ENCODE peak calls at places on chromosomes 13 and 19, in eight cellular contexts. E is NCI-H748 treated with DMSO at 0.1 percent for 48 hours; Z is activated CD8-positive, alpha-beta memory T cell treated with anti-CD3 and anti-CD28 coated beads for 4 hours; H is naive thymus-derived CD4-positive, alpha-beta T cell; L is fibroblast of the conjunctiva; G is NAMALWA; X is AG09309; V is left lobe of liver. D is an unnamed sample.

GRCh38 chr19:3670796-3671679 is 29.2 kb downstream of the PIP5K1C start:
- DNase-seq in X (no peak), G (no peak), H (no peak), Z (peak), E (no peak), V (no peak), L (peak), D (no peak)

GRCh38 chr13:85755123-85755522 is 44.1 kb downstream of the SLITRK6 start:
- DNase-seq in G (no peak), E (no peak), H (no peak), X (no peak), L (no peak), Z (no peak), V (no peak), D (no peak)

GRCh38 chr13:80904386-80904785 is 563.5 kb upstream of the SPRY2 start:
- DNase-seq in Z (no peak), E (no peak), L (no peak), V (no peak), H (no peak), G (no peak), X (no peak), D (no peak)

GRCh38 chr13:23654111-23655110 is 84.2 kb downstream of the TNFRSF19 start:
- DNase-seq in E (no peak), L (no peak), Z (no peak), H (no peak), V (no peak), G (no peak), X (no peak), D (no peak)

GRCh38 chr19:42985588-42985987 is 40.7 kb downstream of the PSG11 start:
- DNase-seq in L (peak), H (no peak), X (no peak), G (no peak), V (no peak), E (no peak), Z (no peak), D (no peak)

GRCh38 chr13:44414771-44415170 is 41.1 kb downstream of the SERP2 start:
- DNase-seq in X (no peak), E (no peak), G (no peak), H (no peak), Z (no peak), L (no peak), V (no peak), D (no peak)

GRCh38 chr19:6801397-6802086 is 29.0 kb downstream of the VAV1 start:
- DNase-seq in H (peak), G (peak), Z (peak), L (no peak), X (no peak), E (no peak), V (peak), D (peak)

GRCh38 chr13:48393698-48394085 is 19.2 kb downstream of the LPAR6 start:
- DNase-seq in H (no peak), L (no peak), X (no peak), V (no peak), Z (no peak), G (no peak), E (no peak), D (no peak)

GRCh38 chr13:38415233-38415632 is 65.6 kb downstream of the UFM1 start:
- DNase-seq in X (no peak), G (peak), V (no peak), H (peak), Z (no peak), L (no peak), E (no peak), D (no peak)

GRCh38 chr19:51786651-51787494 is 8.1 kb upstream of the FPR3 start:
- DNase-seq in L (no peak), X (no peak), E (no peak), G (no peak), Z (no peak), H (no peak), V (no peak), D (no peak)

GRCh38 chr13:40665061-40665753 is 1.2 kb downstream of the FOXO1 start:
- DNase-seq in E (no peak), L (no peak), G (peak), Z (peak), V (peak), H (peak), X (no peak), D (no peak)

GRCh38 chr13:44273991-44274810 is 99.4 kb upstream of the SERP2 start:
- DNase-seq in G (peak), H (peak), E (no peak), L (peak), X (peak), Z (no peak), V (no peak), D (no peak)

GRCh38 chr19:51793994-51794393 is 963 bp upstream of the FPR3 start:
- DNase-seq in G (no peak), Z (no peak), V (no peak), X (no peak), E (no peak), H (no peak), L (no peak), D (no peak)

GRCh38 chr13:50208826-50209335 is 193.6 kb downstream of the KCNRG start:
- DNase-seq in L (peak), G (peak), Z (no peak), H (no peak), X (peak), V (peak), E (no peak), D (peak)

GRCh38 chr13:44573790-44574465 is 2.2 kb downstream of the TSC22D1 start:
- DNase-seq in Z (no peak), X (peak), E (no peak), V (no peak), G (peak), H (no peak), L (peak), D (peak)

GRCh38 chr19:4889034-4889825 is 13.5 kb downstream of the ARRDC5 start:
- DNase-seq in X (no peak), Z (no peak), L (no peak), H (no peak), G (no peak), V (no peak), E (no peak), D (no peak)

GRCh38 chr13:30466358-30466714 is 600 bp upstream of the HMGB1 start:
- DNase-seq in Z (no peak), X (no peak), H (no peak), E (no peak), G (peak), L (no peak), V (no peak), D (no peak)

GRCh38 chr13:27980280-27980998 is 8.1 kb downstream of the URAD start:
- DNase-seq in L (no peak), X (no peak), Z (no peak), G (no peak), V (peak), E (no peak), H (no peak), D (no peak)

GRCh38 chr19:3304871-3305423 is 61.4 kb upstream of the NFIC start:
- DNase-seq in H (peak), E (peak), L (peak), X (no peak), V (peak), Z (peak), G (peak), D (peak)

GRCh38 chr13:65679240-65679639 is 1550.9 kb downstream of the PCDH9 start:
- DNase-seq in G (no peak), L (peak), Z (no peak), E (no peak), X (no peak), V (no peak), H (no peak), D (no peak)

GRCh38 chr19:50510700-50511068 is 307 bp downstream of the JOSD2 start:
- DNase-seq in E (peak), X (no peak), Z (no peak), H (no peak), L (no peak), V (no peak), G (no peak), D (peak)

GRCh38 chr19:35034588-35035382 is 4.5 kb downstream of the SCN1B start:
- DNase-seq in H (no peak), V (no peak), L (no peak), Z (no peak), E (no peak), X (no peak), G (no peak), D (no peak)

GRCh38 chr19:2700660-2701360 is 1.7 kb downstream of the GNG7 start:
- DNase-seq in G (no peak), H (no peak), Z (no peak), V (no peak), E (no peak), X (no peak), L (no peak), D (no peak)

GRCh38 chr13:45082964-45083363 is 37.3 kb upstream of the GTF2F2 start:
- DNase-seq in L (peak), X (peak), E (no peak), H (no peak), G (no peak), V (no peak), Z (no peak), D (no peak)

GRCh38 chr13:52454459-52454824 is 836 bp upstream of the CKAP2 start:
- DNase-seq in V (no peak), E (peak), G (peak), H (no peak), L (no peak), Z (no peak), X (no peak), D (peak)

GRCh38 chr13:100363874-100364273 is 224.7 kb downstream of the GGACT start:
- DNase-seq in L (no peak), E (peak), X (peak), H (no peak), G (no peak), Z (no peak), V (no peak), D (no peak)

GRCh38 chr13:105030851-105031250 is 1504.6 kb downstream of the EFNB2 start:
- DNase-seq in H (no peak), V (no peak), E (no peak), X (no peak), Z (no peak), G (no peak), L (no peak), D (no peak)

GRCh38 chr19:29679598-29680210 is 14.4 kb downstream of the PLEKHF1 start:
- DNase-seq in V (no peak), X (no peak), G (no peak), E (no peak), Z (no peak), H (no peak), L (no peak), D (no peak)

GRCh38 chr13:98267080-98267912 is 90.2 kb upstream of the RNF113B start:
- DNase-seq in H (no peak), E (no peak), Z (no peak), L (no peak), G (no peak), X (no peak), V (peak), D (no peak)

GRCh38 chr13:80611310-80611709 is 270.4 kb upstream of the SPRY2 start:
- DNase-seq in X (no peak), G (no peak), H (no peak), E (no peak), V (no peak), L (no peak), Z (no peak), D (no peak)

GRCh38 chr19:1389033-1389940 is 5.6 kb downstream of the NDUFS7 start:
- DNase-seq in L (no peak), Z (no peak), E (no peak), X (no peak), G (no peak), V (no peak), H (no peak), D (no peak)

GRCh38 chr13:20553309-20553708 is 13.6 kb upstream of the IFT88 start:
- DNase-seq in V (peak), H (no peak), G (no peak), L (no peak), Z (no peak), E (no peak), X (no peak), D (no peak)

GRCh38 chr13:113178896-113179167 is 20.4 kb downstream of the PROZ start:
- DNase-seq in E (no peak), H (no peak), V (no peak), Z (no peak), X (no peak), G (no peak), L (no peak), D (no peak)

GRCh38 chr19:33064778-33065550 is at the start of gene RHPN2:
- DNase-seq in X (no peak), G (peak), Z (peak), H (peak), L (peak), E (peak), V (peak), D (peak)

GRCh38 chr19:35142531-35143230 is 374 bp upstream of the FXYD7 start:
- DNase-seq in Z (peak), H (peak), L (no peak), X (no peak), E (peak), V (no peak), G (peak), D (no peak)

GRCh38 chr19:49200238-49200862 is 42.8 kb downstream of the TRPM4 start:
- DNase-seq in L (no peak), X (no peak), G (peak), V (no peak), H (no peak), Z (no peak), E (no peak), D (no peak)

GRCh38 chr13:29339386-29340272 is 255.9 kb downstream of the SLC7A1 start:
- DNase-seq in Z (no peak), L (no peak), V (no peak), X (no peak), E (no peak), H (no peak), G (no peak), D (no peak)

GRCh38 chr19:30169196-30169900 is 202.8 kb upstream of the ZNF536 start:
- DNase-seq in Z (no peak), X (no peak), G (no peak), E (no peak), L (no peak), H (no peak), V (no peak), D (no peak)

D was measured in NCI-H526.